ENCODE peak calls at places on chromosomes 5 and 9, in seven cellular contexts. X is IMR-90, Q is H9, K is neuronal stem cell, D is mesenchymal stem cell, A is trophoblast cell, R is H1. I is an unnamed sample.

GRCh38 chr9:134460904-134461303 is 134.6 kb downstream of the RXRA start:
- DNase-seq in X (no peak), Q (no peak), K (no peak), D (no peak), A (no peak), R (no peak), I (no peak)

GRCh38 chr9:1100945-1101344 is 50.8 kb downstream of the DMRT2 start:
- DNase-seq in X (peak), Q (peak), K (peak), D (no peak), A (peak), R (peak), I (peak)

GRCh38 chr5:124670672-124671592 is 75.5 kb downstream of the ZNF608 start:
- DNase-seq in X (no peak), Q (no peak), K (no peak), D (no peak), A (no peak), R (no peak), I (no peak)

GRCh38 chr5:175521313-175521833 is 43.0 kb downstream of the SFXN1 start:
- DNase-seq in X (no peak), Q (no peak), K (no peak), D (no peak), A (no peak), R (no peak), I (no peak)

GRCh38 chr5:66789434-66789833 is 193.2 kb downstream of the MAST4 start:
- DNase-seq in X (no peak), Q (no peak), K (no peak), D (no peak), A (peak), R (no peak), I (peak)

GRCh38 chr9:85742630-85742928 is 825 bp upstream of the AGTPBP1 start:
- DNase-seq in X (peak), Q (no peak), K (no peak), D (peak), A (no peak), R (no peak), I (no peak)

GRCh38 chr5:68047035-68047434 is 168.5 kb upstream of the PIK3R1 start:
- DNase-seq in X (peak), Q (no peak), K (no peak), D (peak), A (no peak), R (no peak), I (no peak)

GRCh38 chr5:61304611-61305369 is 27.3 kb upstream of the ZSWIM6 start:
- DNase-seq in X (peak), Q (no peak), K (no peak), D (peak), A (peak), R (no peak), I (peak)

GRCh38 chr5:133113331-133114061 is 61.7 kb downstream of the HSPA4 start:
- DNase-seq in X (peak), Q (no peak), K (no peak), D (no peak), A (peak), R (peak), I (no peak)

GRCh38 chr5:168479166-168479565 is 7.1 kb upstream of the RARS1 start:
- DNase-seq in X (peak), Q (no peak), K (no peak), D (no peak), A (no peak), R (no peak), I (no peak)

GRCh38 chr5:127650649-127651048 is 1.8 kb downstream of the CTXN3 start:
- DNase-seq in X (peak), Q (no peak), K (no peak), D (peak), A (no peak), R (no peak), I (no peak)

GRCh38 chr5:54874337-54875021 is 110.9 kb downstream of the ESM1 start:
- DNase-seq in X (peak), Q (no peak), K (no peak), D (no peak), A (peak), R (no peak), I (peak)

GRCh38 chr5:2013301-2014057 is 130.8 kb upstream of the IRX4 start:
- DNase-seq in X (no peak), Q (no peak), K (no peak), D (no peak), A (no peak), R (peak), I (no peak)

GRCh38 chr9:131927092-131927491 is 152.6 kb downstream of the MED27 start:
- DNase-seq in X (no peak), Q (no peak), K (no peak), D (no peak), A (no peak), R (no peak), I (no peak)

GRCh38 chr5:145925803-145926202 is 10.6 kb upstream of the SH3RF2 start:
- DNase-seq in X (peak), Q (no peak), K (no peak), D (peak), A (no peak), R (no peak), I (no peak)

GRCh38 chr5:8061140-8061469 is 192.2 kb downstream of the MTRR start:
- DNase-seq in X (no peak), Q (no peak), K (no peak), D (no peak), A (no peak), R (no peak), I (peak)

GRCh38 chr9:135009051-135009560 is 78.4 kb upstream of the OLFM1 start:
- DNase-seq in X (no peak), Q (no peak), K (no peak), D (no peak), A (no peak), R (no peak), I (no peak)

GRCh38 chr9:92164975-92165374 is 49.8 kb upstream of the SPTLC1 start:
- DNase-seq in X (no peak), Q (no peak), K (no peak), D (no peak), A (no peak), R (no peak), I (no peak)
- H4K8ac ChIP-seq in X (no peak), Q (no peak), K (no peak), D (no peak), A (no peak), R (no peak), I (no peak)

GRCh38 chr9:37917801-37918664 is 14.1 kb upstream of the SLC25A51 start:
- DNase-seq in X (no peak), Q (no peak), K (no peak), D (no peak), A (no peak), R (no peak), I (no peak)
- H3K9ac ChIP-seq in X (no peak), Q (no peak), K (peak), D (no peak), A (no peak), R (no peak), I (no peak)

DNA sequence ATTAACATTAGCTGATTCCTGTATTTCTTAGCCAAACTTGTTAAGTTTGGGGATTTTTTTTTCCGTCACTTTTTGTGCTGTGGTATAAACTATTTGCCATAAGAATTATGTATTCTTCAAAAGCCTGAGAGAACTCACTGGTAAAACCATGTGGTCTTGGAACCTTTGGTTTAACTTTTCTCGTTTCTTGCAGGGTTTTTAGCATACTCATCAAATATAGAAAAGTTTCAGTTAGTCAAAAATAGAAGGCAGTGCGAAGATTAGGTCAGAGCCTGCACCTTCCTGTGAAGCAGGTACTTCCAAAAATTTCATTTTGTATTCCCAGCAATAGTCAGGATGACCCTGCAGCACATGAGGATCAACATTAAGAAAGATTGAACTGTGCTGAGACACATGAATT is 102.4 kb downstream of the ANGPTL2 start:
- DNase-seq in X (no peak), Q (no peak), K (no peak), D (no peak), A (no peak), R (no peak), I (no peak)
- H3K23ac ChIP-seq in X (no peak), Q (no peak), K (no peak), D (no peak), A (no peak), R (no peak), I (no peak)

GRCh38 chr9:116499434-116499833 is 187.7 kb upstream of the TRIM32 start:
- DNase-seq in X (no peak), Q (no peak), K (no peak), D (no peak), A (no peak), R (no peak), I (no peak)
- H4K8ac ChIP-seq in X (no peak), Q (no peak), K (no peak), D (no peak), A (no peak), R (no peak), I (no peak)

GRCh38 chr5:76715734-76716455 is at the start of gene F2R:
- DNase-seq in X (peak), Q (peak), K (peak), D (peak), A (peak), R (peak), I (peak)

GRCh38 chr5:76715484-76715733 is 517 bp upstream of the F2R start:
- DNase-seq in X (no peak), Q (peak), K (no peak), D (no peak), A (no peak), R (no peak), I (no peak)

GRCh38 chr5:76716456-76717157 is 681 bp downstream of the F2R start:
- DNase-seq in X (no peak), Q (peak), K (peak), D (peak), A (no peak), R (peak), I (peak)

GRCh38 chr5:76717222-76718083 is 1.5 kb downstream of the F2R start:
- DNase-seq in X (no peak), Q (no peak), K (no peak), D (peak), A (no peak), R (no peak), I (no peak)

GRCh38 chr5:76714771-76715483 is 999 bp upstream of the F2R start:
- DNase-seq in X (no peak), Q (peak), K (no peak), D (no peak), A (no peak), R (peak), I (peak)
- H3K9ac ChIP-seq in X (peak), Q (no peak), K (peak), D (peak), A (no peak), R (no peak), I (peak)

GRCh38 chr5:178627259-178627598 is 379 bp upstream of the CLK4 start:
- DNase-seq in X (no peak), Q (no peak), K (no peak), D (no peak), A (no peak), R (no peak), I (peak)
- H3K23ac ChIP-seq in X (peak), Q (no peak), K (no peak), D (no peak), A (no peak), R (no peak), I (no peak)

GRCh38 chr9:129918296-129918950 is 83.2 kb downstream of the USP20 start:
- DNase-seq in X (no peak), Q (no peak), K (no peak), D (no peak), A (no peak), R (no peak), I (no peak)

GRCh38 chr9:129916707-129917106 is 81.4 kb downstream of the USP20 start:
- DNase-seq in X (no peak), Q (no peak), K (no peak), D (no peak), A (no peak), R (no peak), I (no peak)

GRCh38 chr9:129923589-129923988 is 88.3 kb downstream of the USP20 start:
- DNase-seq in X (no peak), Q (no peak), K (no peak), D (no peak), A (no peak), R (no peak), I (no peak)

GRCh38 chr9:129919283-129919682 is 84.0 kb downstream of the USP20 start:
- DNase-seq in X (no peak), Q (no peak), K (no peak), D (no peak), A (no peak), R (no peak), I (no peak)

DNA sequence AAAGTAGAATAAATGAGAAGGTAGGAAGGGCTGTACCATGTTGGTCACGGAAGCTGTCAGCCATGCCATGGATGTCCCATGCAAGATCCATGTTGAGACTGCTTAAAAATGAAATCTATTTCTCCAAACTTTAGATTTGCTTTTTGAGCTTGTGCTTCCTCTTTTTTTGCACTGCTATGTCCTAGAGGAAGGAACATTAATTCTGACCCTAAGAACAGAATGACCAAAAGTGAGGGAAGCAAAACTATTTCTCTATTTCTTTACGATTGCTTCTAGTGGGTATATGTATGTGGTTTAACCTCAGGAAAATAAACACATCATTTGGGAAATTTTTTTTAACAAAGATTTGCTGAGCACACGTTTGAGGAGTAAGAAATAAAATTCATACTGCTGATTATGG is 84.6 kb downstream of the USP20 start:
- DNase-seq in X (no peak), Q (no peak), K (no peak), D (no peak), A (no peak), R (no peak), I (no peak)
- H4K8ac ChIP-seq in X (no peak), Q (no peak), K (no peak), D (no peak), A (no peak), R (no peak), I (no peak)

GRCh38 chr9:127396253-127396807 is 639 bp upstream of the SLC2A8 start:
- DNase-seq in X (no peak), Q (no peak), K (no peak), D (no peak), A (no peak), R (no peak), I (no peak)
- H3K9ac ChIP-seq in X (no peak), Q (peak), K (peak), D (no peak), A (no peak), R (peak), I (peak)

DNA sequence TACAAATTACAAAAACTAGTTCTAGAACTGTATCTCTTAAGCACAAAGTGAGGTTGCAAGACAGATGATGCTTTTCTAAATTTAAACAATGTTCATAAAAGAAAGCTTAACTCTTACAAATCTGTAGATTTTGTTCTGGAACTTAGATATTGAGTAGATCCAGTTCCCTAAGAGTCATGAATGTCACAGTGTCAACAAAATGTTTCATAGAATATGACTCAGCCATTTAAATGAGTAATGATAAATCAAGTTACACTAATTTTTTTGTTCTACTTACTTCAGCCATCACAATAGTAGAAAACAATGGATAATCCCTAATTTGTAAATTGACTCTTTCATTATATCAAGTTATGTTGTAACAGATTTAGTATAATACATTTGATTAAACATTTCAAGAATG is 239.7 kb downstream of the MEF2C start:
- DNase-seq in X (no peak), Q (no peak), K (no peak), D (no peak), A (no peak), R (no peak), I (no peak)
- H3K23ac ChIP-seq in X (no peak), Q (no peak), K (no peak), D (no peak), A (no peak), R (no peak), I (no peak)

I was measured in mesendoderm.